ENCODE peak calls at places on chromosome 6, in ten cellular contexts. X is astrocyte of the spinal cord, F is NCI-H146, G is AG04450, Z is HCEC 1CT, K is activated T-cell treated with anti-CD3 and anti-CD28 coated beads for 1 hour, O is heart right ventricle, Y is iPS-NIHi11, N is renal cortical epithelial cell, U is fibroblast of pulmonary artery. D is an unnamed sample.

GRCh38 chr6:19413323-19413722 is 423.8 kb upstream of the ID4 start:
- DNase-seq in Z (no peak), G (no peak), O (no peak), K (no peak), Y (no peak), X (peak; percentile 60), U (peak; percentile 63), F (no peak), N (peak; percentile 78), D (no peak)

GRCh38 chr6:124990988-124991387 is 28.8 kb downstream of the RNF217 start:
- DNase-seq in F (no peak), G (no peak), U (no peak), K (no peak), X (no peak), Z (no peak), N (no peak), Y (no peak), O (no peak), D (no peak)

GRCh38 chr6:133262804-133263203 is 21.6 kb downstream of the EYA4 start:
- DNase-seq in Z (no peak), G (no peak), U (no peak), X (no peak), F (no peak), K (no peak), O (peak; percentile 27), N (no peak), Y (no peak), D (no peak)

GRCh38 chr6:912871-913663 is 220.1 kb upstream of the EXOC2 start:
- DNase-seq in U (no peak), X (peak; percentile 26), O (no peak), F (no peak), N (peak; percentile 52), Y (peak; percentile 77), Z (peak; percentile 35), G (peak; percentile 8), K (no peak), D (no peak)

GRCh38 chr6:113375950-113376846 is 480.9 kb upstream of the MARCKS start:
- DNase-seq in X (peak; percentile 68), K (no peak), F (no peak), Z (peak; percentile 80), G (no peak), O (no peak), U (peak; percentile 80), N (peak; percentile 47), Y (no peak), D (no peak)

GRCh38 chr6:44062771-44063560 is 64.3 kb downstream of the MRPL14 start:
- DNase-seq in F (no peak), N (no peak), Z (no peak), X (no peak), G (no peak), U (peak; percentile 49), Y (peak; percentile 81), K (no peak), O (no peak), D (no peak)

GRCh38 chr6:150037526-150038201 is 12.3 kb upstream of the RAET1L start:
- DNase-seq in O (no peak), Z (no peak), X (no peak), F (no peak), K (no peak), N (no peak), Y (no peak), G (no peak), U (no peak), D (no peak)

GRCh38 chr6:132484680-132485018 is 28.3 kb downstream of the STX7 start:
- DNase-seq in K (no peak), Y (no peak), G (no peak), Z (no peak), X (no peak), O (no peak), F (no peak), N (no peak), U (no peak), D (no peak)

GRCh38 chr6:139152892-139153271 is 18.0 kb downstream of the HECA start:
- DNase-seq in Y (no peak), F (no peak), Z (no peak), O (no peak), X (peak; percentile 74), K (no peak), U (no peak), N (no peak), G (no peak), D (no peak)

GRCh38 chr6:42394151-42394550 is 57.6 kb downstream of the TRERF1 start:
- DNase-seq in Z (no peak), N (no peak), X (no peak), U (no peak), Y (no peak), K (no peak), G (no peak), F (no peak), O (no peak), D (no peak)

GRCh38 chr6:148828047-148828446 is 81.2 kb downstream of the UST start:
- DNase-seq in F (no peak), U (no peak), N (no peak), X (no peak), O (no peak), Z (no peak), K (no peak), G (no peak), Y (no peak), D (no peak)

GRCh38 chr6:106870069-106870468 is 104.5 kb downstream of the CD24 start:
- DNase-seq in G (peak; percentile 16), O (no peak), Z (peak; percentile 19), F (no peak), U (peak; percentile 54), Y (no peak), K (no peak), X (peak; percentile 80), N (peak; percentile 99), D (no peak)

GRCh38 chr6:110419028-110419739 is 3.8 kb upstream of the DDO start:
- DNase-seq in X (no peak), Z (no peak), F (no peak), K (no peak), G (no peak), O (no peak), N (no peak), Y (no peak), U (no peak), D (no peak)

GRCh38 chr6:16045238-16045637 is 83.6 kb upstream of the MYLIP start:
- DNase-seq in N (no peak), K (no peak), U (no peak), Z (no peak), O (no peak), F (no peak), X (no peak), G (no peak), Y (no peak), D (no peak)

GRCh38 chr6:2412731-2413130 is 167.3 kb upstream of the GMDS start:
- DNase-seq in N (peak; percentile 30), G (peak; percentile 30), F (no peak), Y (no peak), U (peak; percentile 31), Z (peak; percentile 67), X (peak; percentile 78), K (no peak), O (no peak), D (no peak)

GRCh38 chr6:15796130-15796766 is 133.4 kb upstream of the DTNBP1 start:
- DNase-seq in Y (no peak), Z (no peak), N (no peak), U (no peak), X (peak; percentile 3), O (no peak), G (no peak), K (no peak), F (no peak), D (no peak)

GRCh38 chr6:4732691-4733315 is 43.4 kb upstream of the CDYL start:
- DNase-seq in O (peak; percentile 49), Y (peak; percentile 55), Z (peak; percentile 91), N (peak; percentile 88), X (peak; percentile 90), F (no peak), G (peak; percentile 66), U (peak; percentile 90), K (no peak), D (peak; percentile 62)

GRCh38 chr6:136037246-136037884 is 185.9 kb downstream of the PDE7B start:
- DNase-seq in Y (no peak), O (no peak), X (no peak), N (peak; percentile 20), F (no peak), U (peak; percentile 60), G (no peak), K (no peak), Z (no peak), D (no peak)

GRCh38 chr6:41406821-41407787 is 71.7 kb downstream of the NCR2 start:
- DNase-seq in O (peak; percentile 55), K (no peak), G (no peak), U (no peak), Y (peak; percentile 61), X (no peak), N (no peak), F (no peak), Z (no peak), D (peak; percentile 54)

GRCh38 chr6:158694913-158695312 is 45.1 kb downstream of the SYTL3 start:
- DNase-seq in K (no peak), Y (no peak), O (no peak), Z (no peak), G (no peak), F (no peak), U (no peak), N (no peak), X (no peak), D (no peak)

GRCh38 chr6:9085054-9085746 is 649.9 kb upstream of the SLC35B3 start:
- DNase-seq in X (no peak), K (no peak), Z (no peak), F (no peak), U (no peak), N (no peak), O (no peak), G (no peak), Y (no peak), D (peak; percentile 11)

GRCh38 chr6:34412054-34412453 is 13.8 kb downstream of the RPS10 start:
- DNase-seq in N (no peak), Y (no peak), O (no peak), Z (no peak), G (no peak), F (no peak), K (no peak), X (peak; percentile 15), U (no peak), D (no peak)

GRCh38 chr6:155121699-155122098 is 126.6 kb downstream of the TIAM2 start:
- DNase-seq in O (no peak), Y (no peak), Z (no peak), U (no peak), X (no peak), K (no peak), G (no peak), F (no peak), N (no peak), D (no peak)

GRCh38 chr6:37882724-37883413 is 63.3 kb downstream of the ZFAND3 start:
- DNase-seq in Y (no peak), G (peak; percentile 62), O (no peak), Z (peak; percentile 81), U (peak; percentile 80), F (no peak), X (peak; percentile 82), N (peak; percentile 87), K (no peak), D (no peak)

GRCh38 chr6:3442444-3443220 is 14.2 kb downstream of the SLC22A23 start:
- DNase-seq in O (no peak), X (peak; percentile 70), Z (no peak), Y (no peak), N (peak; percentile 84), K (no peak), F (no peak), G (no peak), U (peak; percentile 67), D (no peak)

GRCh38 chr6:29655658-29656057 is 1.2 kb upstream of the MOG start:
- DNase-seq in Y (no peak), N (no peak), U (no peak), Z (no peak), F (no peak), O (no peak), K (no peak), G (no peak), X (no peak), D (no peak)

D was measured in DMS53.